ENCODE peak calls at places on chromosome 19, in ten cellular contexts. S, T, C, U, E, O, P, Y, Q and G are unnamed samples.

GRCh38 chr19:37874784-37875183 is 31.6 kb downstream of the WDR87 start:
- DNase-seq in S (no peak), T (no peak), C (no peak), U (no peak), E (no peak), O (no peak), P (no peak), Y (no peak), Q (no peak), G (no peak)

GRCh38 chr19:39372047-39372802 is 18.7 kb downstream of the PAF1 start:
- DNase-seq in S (peak), T (peak), C (no peak), U (peak), E (no peak), O (peak), P (peak), Y (no peak), Q (no peak), G (no peak)

GRCh38 chr19:4057913-4058695 is 8.6 kb downstream of the ZBTB7A start:
- DNase-seq in S (peak), T (peak), C (peak), U (peak), E (no peak), O (peak), P (no peak), Y (peak), Q (peak), G (no peak)

GRCh38 chr19:29666634-29667389 is 1.6 kb downstream of the PLEKHF1 start:
- DNase-seq in S (peak), T (peak), C (no peak), U (peak), E (no peak), O (peak), P (peak), Y (peak), Q (no peak), G (no peak)

GRCh38 chr19:39265321-39265916 is 2.8 kb upstream of the IFNL2 start:
- DNase-seq in S (no peak), T (no peak), C (no peak), U (no peak), E (no peak), O (no peak), P (peak), Y (peak), Q (no peak), G (no peak)

GRCh38 chr19:19453129-19453461 is 47.6 kb downstream of the GATAD2A start:
- DNase-seq in S (no peak), T (no peak), C (no peak), U (no peak), E (no peak), O (no peak), P (no peak), Y (no peak), Q (no peak), G (no peak)

GRCh38 chr19:5545984-5546383 is 21.8 kb downstream of the TINCR start:
- DNase-seq in S (no peak), T (no peak), C (no peak), U (no peak), E (no peak), O (no peak), P (no peak), Y (no peak), Q (no peak), G (no peak)

GRCh38 chr19:7540761-7541480 is 5.4 kb downstream of the PNPLA6 start:
- DNase-seq in S (peak), T (peak), C (no peak), U (peak), E (no peak), O (no peak), P (no peak), Y (peak), Q (no peak), G (no peak)

GRCh38 chr19:48489608-48490216 is 20.5 kb downstream of the CYTH2 start:
- DNase-seq in S (peak), T (peak), C (peak), U (no peak), E (peak), O (peak), P (peak), Y (peak), Q (peak), G (peak)

GRCh38 chr19:2540646-2541454 is 64.9 kb downstream of the GADD45B start:
- DNase-seq in S (peak), T (peak), C (no peak), U (peak), E (no peak), O (peak), P (peak), Y (peak), Q (no peak), G (no peak)

GRCh38 chr19:34468400-34468799 is 13.2 kb upstream of the WTIP start:
- DNase-seq in S (peak), T (peak), C (no peak), U (no peak), E (no peak), O (no peak), P (no peak), Y (no peak), Q (no peak), G (no peak)

GRCh38 chr19:40177286-40178070 is 13.7 kb upstream of the MAP3K10 start:
- DNase-seq in S (no peak), T (no peak), C (no peak), U (no peak), E (no peak), O (no peak), P (no peak), Y (no peak), Q (no peak), G (no peak)

GRCh38 chr19:55117063-55117635 is 288 bp downstream of the PPP1R12C start:
- DNase-seq in S (no peak), T (no peak), C (no peak), U (no peak), E (no peak), O (no peak), P (no peak), Y (no peak), Q (peak), G (no peak)

GRCh38 chr19:38718747-38719543 is 25.3 kb downstream of the CAPN12 start:
- DNase-seq in S (no peak), T (peak), C (no peak), U (peak), E (no peak), O (no peak), P (peak), Y (peak), Q (no peak), G (no peak)

GRCh38 chr19:32178401-32178800 is 167.0 kb upstream of the ZNF507 start:
- DNase-seq in S (no peak), T (no peak), C (no peak), U (no peak), E (no peak), O (no peak), P (no peak), Y (peak), Q (no peak), G (no peak)

GRCh38 chr19:45955905-45956608 is 17.6 kb downstream of the NOVA2 start:
- DNase-seq in S (no peak), T (peak), C (no peak), U (peak), E (no peak), O (no peak), P (no peak), Y (peak), Q (no peak), G (no peak)

GRCh38 chr19:982567-983170 is 1.5 kb upstream of the WDR18 start:
- DNase-seq in S (peak), T (peak), C (peak), U (peak), E (peak), O (peak), P (peak), Y (peak), Q (peak), G (peak)

GRCh38 chr19:49339364-49340068 is 4.3 kb downstream of the CD37 start:
- DNase-seq in S (peak), T (peak), C (no peak), U (peak), E (peak), O (peak), P (peak), Y (peak), Q (no peak), G (no peak)

GRCh38 chr19:33796164-33797100 is at the start of gene KCTD15:
- DNase-seq in S (no peak), T (peak), C (no peak), U (no peak), E (peak), O (no peak), P (peak), Y (peak), Q (no peak), G (no peak)

GRCh38 chr19:47032171-47032811 is 12.7 kb downstream of the NPAS1 start:
- DNase-seq in S (no peak), T (no peak), C (peak), U (no peak), E (peak), O (no peak), P (peak), Y (peak), Q (peak), G (peak)

GRCh38 chr19:14632286-14632685 is 42.4 kb downstream of the ADGRE3 start:
- DNase-seq in S (peak), T (peak), C (no peak), U (no peak), E (peak), O (no peak), P (peak), Y (no peak), Q (no peak), G (no peak)

GRCh38 chr19:50315773-50316448 is 13.3 kb downstream of the KCNC3 start:
- DNase-seq in S (no peak), T (no peak), C (no peak), U (no peak), E (peak), O (no peak), P (peak), Y (peak), Q (no peak), G (no peak)

GRCh38 chr19:4328243-4328990 is 10.2 kb downstream of the STAP2 start:
- DNase-seq in S (peak), T (peak), C (peak), U (peak), E (peak), O (peak), P (peak), Y (peak), Q (peak), G (peak)